ENCODE peak calls at places on chromosomes 7 and 10, in six cellular contexts. H is brain microvascular endothelial cell, F is heart left ventricle, Z is Peyer's patch, T is IMR-90, J is cardiac muscle cell. Q is an unnamed sample. For H3K36me3, the result is how much of the 10 kb centered on the place peaks cover.

GRCh38 chr10:46328853-46329689 is 42.3 kb downstream of the ANTXRL start:
- DNase-seq in H (no peak), F (no peak), Z (no peak), T (no peak), J (no peak), Q (no peak)

GRCh38 chr10:112221545-112221944 is 38.0 kb upstream of the GPAM start:
- DNase-seq in H (no peak), F (no peak), Z (no peak), T (peak), J (no peak), Q (no peak)

GRCh38 chr10:33280217-33280616 is 54.2 kb downstream of the NRP1 start:
- DNase-seq in H (no peak), F (no peak), Z (no peak), T (no peak), J (no peak), Q (no peak)

GRCh38 chr10:79491171-79491835 is 21.0 kb upstream of the EIF5AL1 start:
- DNase-seq in H (no peak), F (no peak), Z (no peak), T (no peak), J (no peak), Q (peak)

GRCh38 chr10:19719320-19719719 is 96.9 kb upstream of the PLXDC2 start:
- DNase-seq in H (peak), F (no peak), Z (no peak), T (peak), J (peak), Q (no peak)

GRCh38 chr10:79153753-79154152 is 85.0 kb downstream of the ZMIZ1 start:
- DNase-seq in H (no peak), F (peak), Z (no peak), T (no peak), J (no peak), Q (no peak)

GRCh38 chr10:102322914-102323313 is 72.6 kb upstream of the NFKB2 start:
- DNase-seq in H (no peak), F (no peak), Z (no peak), T (no peak), J (no peak), Q (no peak)

GRCh38 chr7:1454471-1455065 is 4.7 kb downstream of the MICALL2 start:
- DNase-seq in H (no peak), F (peak), Z (no peak), T (no peak), J (peak), Q (no peak)

GRCh38 chr10:132547421-132547861 is 9.9 kb downstream of the INPP5A start:
- DNase-seq in H (no peak), F (no peak), Z (peak), T (no peak), J (no peak), Q (no peak)

GRCh38 chr10:43437141-43437860 is 390 bp downstream of the ZNF487 start:
- DNase-seq in H (no peak), F (no peak), Z (no peak), T (no peak), J (peak), Q (no peak)

GRCh38 chr7:134730359-134730758 is 49.1 kb upstream of the CALD1 start:
- DNase-seq in H (peak), F (no peak), Z (no peak), T (peak), J (peak), Q (no peak)

GRCh38 chr10:87694011-87694794 is 34.5 kb downstream of the PAPSS2 start:
- DNase-seq in H (no peak), F (no peak), Z (no peak), T (peak), J (no peak), Q (no peak)

GRCh38 chr10:88413412-88413811 is 169.7 kb downstream of the RNLS start:
- DNase-seq in H (no peak), F (no peak), Z (no peak), T (no peak), J (no peak), Q (no peak)

GRCh38 chr10:132408367-132408781 is 11.4 kb downstream of the PWWP2B start:
- DNase-seq in H (no peak), F (no peak), Z (peak), T (no peak), J (no peak), Q (no peak)

GRCh38 chr7:90655566-90655965 is 59.4 kb downstream of the CDK14 start:
- DNase-seq in H (peak), F (no peak), Z (no peak), T (peak), J (peak), Q (no peak)

GRCh38 chr7:82521906-82522445 is 78.4 kb upstream of the CACNA2D1 start:
- DNase-seq in H (no peak), F (no peak), Z (no peak), T (no peak), J (peak), Q (no peak)

GRCh38 chr7:120856621-120857352 is 1.2 kb downstream of the TSPAN12 start:
- DNase-seq in H (peak), F (peak), Z (peak), T (peak), J (peak), Q (peak)

GRCh38 chr7:82953324-82954027 is 209.2 kb downstream of the PCLO start:
- DNase-seq in H (no peak), F (no peak), Z (no peak), T (no peak), J (no peak), Q (no peak)

GRCh38 chr10:26274391-26274790 is 57.8 kb downstream of the GAD2 start:
- DNase-seq in H (no peak), F (no peak), Z (no peak), T (no peak), J (no peak), Q (no peak)

GRCh38 chr7:75642810-75643486 is 95.8 kb downstream of the HIP1 start:
- DNase-seq in H (peak), F (no peak), Z (no peak), T (peak), J (peak), Q (peak)

GRCh38 chr10:14673189-14673947 is 101.3 kb downstream of the FAM107B start:
- DNase-seq in H (no peak), F (no peak), Z (no peak), T (peak), J (peak), Q (no peak)

GRCh38 chr7:135801045-135801693 is 52.6 kb upstream of the FAM180A start:
- DNase-seq in H (peak), F (no peak), Z (no peak), T (peak), J (peak), Q (peak)

GRCh38 chr7:88522771-88523316 is 216.2 kb upstream of the STEAP4 start:
- DNase-seq in H (no peak), F (no peak), Z (no peak), T (no peak), J (no peak), Q (no peak)

GRCh38 chr10:87660484-87661133 is 931 bp downstream of the PAPSS2 start:
- DNase-seq in H (peak), F (peak), Z (peak), T (peak), J (peak), Q (no peak)

GRCh38 chr10:809671-810350 is 120.3 kb upstream of the DIP2C start:
- DNase-seq in H (no peak), F (peak), Z (no peak), T (no peak), J (no peak), Q (no peak)
- H3K36me3 ChIP-seq in H (half or more), F (half or more), Z (half or more), T (half or more), J (under half), Q (under half)

GRCh38 chr7:131190581-131190980 is 137.1 kb upstream of the MKLN1 start:
- DNase-seq in H (no peak), F (no peak), Z (no peak), T (no peak), J (no peak), Q (no peak)
- H3K27ac ChIP-seq in H (no peak), F (no peak), Z (no peak), T (no peak), J (no peak), Q (no peak)

GRCh38 chr10:110115784-110116520 is 91.5 kb upstream of the MXI1 start:
- DNase-seq in H (no peak), F (no peak), Z (no peak), T (no peak), J (no peak), Q (no peak)

GRCh38 chr10:110113670-110114337 is 93.6 kb upstream of the MXI1 start:
- DNase-seq in H (no peak), F (no peak), Z (no peak), T (no peak), J (no peak), Q (no peak)

GRCh38 chr10:110123594-110123993 is 83.8 kb upstream of the MXI1 start:
- DNase-seq in H (no peak), F (no peak), Z (no peak), T (no peak), J (no peak), Q (no peak)

GRCh38 chr10:110118891-110119621 is 88.3 kb upstream of the MXI1 start:
- DNase-seq in H (no peak), F (no peak), Z (no peak), T (no peak), J (no peak), Q (no peak)
- H3K36me3 ChIP-seq in H (half or more), F (half or more), Z (half or more), T (under half), J (under half), Q (half or more)

GRCh38 chr10:74927701-74928100 is 101.3 kb downstream of the KAT6B start:
- DNase-seq in H (no peak), F (no peak), Z (no peak), T (peak), J (no peak), Q (no peak)

GRCh38 chr10:74926791-74927585 is 100.6 kb downstream of the KAT6B start:
- DNase-seq in H (no peak), F (no peak), Z (no peak), T (no peak), J (no peak), Q (no peak)

GRCh38 chr10:74930962-74931361 is 104.6 kb downstream of the KAT6B start:
- DNase-seq in H (no peak), F (no peak), Z (no peak), T (no peak), J (no peak), Q (no peak)

GRCh38 chr10:74929197-74929596 is 102.8 kb downstream of the KAT6B start:
- DNase-seq in H (peak), F (no peak), Z (no peak), T (peak), J (peak), Q (no peak)

DNA sequence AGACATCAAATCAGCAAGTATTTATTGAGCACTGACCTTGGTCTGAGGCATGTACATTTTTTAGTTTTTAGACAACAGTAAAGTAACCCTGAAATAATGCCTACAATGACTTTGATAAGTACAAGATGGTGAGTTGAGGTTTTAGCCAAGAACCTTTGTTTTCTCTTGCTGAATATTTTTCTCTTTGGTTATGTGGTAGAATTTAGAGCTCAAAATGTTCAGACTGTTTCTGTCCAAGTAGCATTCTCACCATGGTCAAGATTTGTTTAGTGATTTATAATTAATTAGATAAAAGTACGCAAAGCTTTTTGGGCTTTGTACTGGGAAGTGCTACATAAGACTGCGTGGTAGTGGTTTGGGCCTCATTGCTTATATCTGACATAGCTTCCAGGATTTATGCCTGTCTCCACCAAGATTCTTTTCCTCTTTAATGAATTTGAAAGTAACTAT is 102.4 kb downstream of the KAT6B start:
- DNase-seq in H (no peak), F (no peak), Z (no peak), T (peak), J (peak), Q (no peak)
- H3K27ac ChIP-seq in H (peak), F (peak), Z (peak), T (peak), J (no peak), Q (no peak)

DNA sequence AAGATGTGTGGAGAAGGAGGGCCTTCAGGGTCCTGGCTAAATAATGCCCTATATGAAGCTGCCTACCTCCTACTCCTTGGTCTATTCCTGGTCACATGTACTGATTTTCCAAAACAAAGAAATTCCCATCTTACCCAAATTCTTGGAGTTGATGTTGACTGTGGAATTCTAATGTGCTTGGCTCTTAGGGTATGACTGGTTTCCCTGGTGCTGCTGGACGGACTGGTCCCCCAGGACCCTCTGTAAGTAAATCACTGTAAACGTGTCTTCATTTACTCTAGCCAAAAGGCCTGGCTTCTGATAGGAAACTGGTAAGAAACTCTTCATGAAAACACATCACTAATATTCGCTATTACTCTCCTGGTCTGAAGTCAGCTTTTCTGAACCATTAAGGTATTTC is 27.0 kb downstream of the COL1A2 start:
- DNase-seq in H (no peak), F (no peak), Z (no peak), T (no peak), J (peak), Q (no peak)
- H3K36me3 ChIP-seq in H (half or more), F (half or more), Z (under half), T (half or more), J (under half), Q (under half)

DNA sequence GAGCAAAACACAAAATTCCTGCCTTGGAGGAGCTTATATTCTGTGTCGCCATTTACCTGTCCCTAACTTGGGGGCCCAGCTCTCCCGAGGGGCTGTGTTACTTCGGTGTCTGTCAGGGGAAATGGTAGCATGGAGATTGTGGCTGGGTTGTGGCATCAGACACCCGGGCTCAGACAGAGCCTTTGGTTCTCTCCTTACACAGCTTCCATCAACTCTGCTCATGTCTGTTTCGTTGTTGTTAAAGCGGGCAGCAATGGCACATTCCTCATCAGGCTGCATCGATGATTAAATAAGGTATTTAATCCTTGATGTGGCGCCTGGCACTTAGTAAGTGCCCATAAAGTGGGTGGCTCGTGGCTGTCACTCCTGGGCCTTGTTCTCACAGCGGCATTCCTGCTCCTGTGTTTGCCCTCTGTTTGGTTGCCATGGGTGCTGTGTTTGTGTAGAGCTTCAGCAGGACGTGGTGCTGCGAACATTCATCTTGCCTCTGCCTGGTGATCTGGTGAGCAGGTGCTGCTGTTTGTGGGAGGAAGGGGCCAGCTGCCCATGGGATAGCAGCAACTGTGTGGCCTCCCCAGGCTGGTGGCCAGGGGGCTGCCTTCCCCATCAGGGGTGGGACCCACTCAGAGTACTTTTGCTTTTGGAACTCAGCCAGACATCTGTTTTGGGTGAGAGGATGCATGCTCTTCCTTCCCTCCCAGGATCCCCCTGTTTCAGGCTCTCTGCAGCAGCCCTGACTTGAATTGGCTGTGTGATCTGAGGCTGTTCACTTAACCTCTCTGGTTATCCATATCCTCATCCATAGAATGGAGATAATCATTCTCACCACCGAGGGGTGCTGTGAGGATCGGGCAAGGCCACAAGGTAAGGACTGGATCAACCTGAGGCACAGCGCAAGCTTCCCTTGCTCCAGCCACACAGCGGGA is 207.2 kb upstream of the SVIL start:
- DNase-seq in H (peak), F (peak), Z (peak), T (peak), J (peak), Q (no peak)
- H3K27ac ChIP-seq in H (no peak), F (peak), Z (peak), T (no peak), J (no peak), Q (no peak)

GRCh38 chr10:68735119-68735518 is 14.1 kb downstream of the CCAR1 start:
- DNase-seq in H (no peak), F (no peak), Z (no peak), T (no peak), J (no peak), Q (peak)
- H3K36me3 ChIP-seq in H (half or more), F (half or more), Z (half or more), T (half or more), J (half or more), Q (half or more)

GRCh38 chr10:50554995-50555568 is 68.7 kb downstream of the SGMS1 start:
- DNase-seq in H (peak), F (no peak), Z (no peak), T (peak), J (peak), Q (no peak)

GRCh38 chr10:50552308-50552707 is 71.4 kb downstream of the SGMS1 start:
- DNase-seq in H (no peak), F (no peak), Z (no peak), T (peak), J (peak), Q (no peak)

GRCh38 chr10:50552771-50553535 is 70.8 kb downstream of the SGMS1 start:
- DNase-seq in H (peak), F (no peak), Z (no peak), T (peak), J (peak), Q (peak)

GRCh38 chr10:50556238-50557120 is 67.3 kb downstream of the SGMS1 start:
- DNase-seq in H (no peak), F (no peak), Z (no peak), T (no peak), J (no peak), Q (no peak)

DNA sequence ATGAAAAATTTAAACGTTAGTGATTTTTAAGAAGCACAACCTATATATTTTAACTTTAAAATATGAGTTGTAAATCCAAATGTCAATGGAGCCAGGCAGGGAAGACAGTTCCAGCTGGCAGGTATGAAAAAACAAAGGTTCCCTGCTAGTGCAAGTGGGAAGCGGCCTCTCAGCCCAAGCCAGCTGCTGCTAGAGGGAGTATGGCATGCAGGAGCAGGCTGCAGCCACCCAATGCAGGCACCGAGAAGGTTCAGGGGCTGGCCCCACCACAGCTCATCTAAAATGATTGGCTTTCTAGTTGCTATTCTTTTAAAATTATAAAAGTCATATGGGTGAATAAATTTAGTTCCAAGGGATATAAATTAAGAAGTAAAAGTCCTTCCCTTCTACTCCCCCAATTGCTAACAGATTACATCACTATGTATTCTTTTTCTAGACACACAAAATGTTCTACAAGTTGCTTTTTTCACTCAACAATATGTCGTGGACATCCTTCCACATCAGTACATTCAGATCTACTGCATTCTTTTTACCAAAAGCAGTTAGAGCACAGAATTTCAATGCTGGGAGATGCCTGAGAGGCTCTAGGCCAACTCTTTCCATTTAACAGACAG is 69.3 kb downstream of the SGMS1 start:
- DNase-seq in H (no peak), F (no peak), Z (no peak), T (no peak), J (no peak), Q (no peak)
- H3K27ac ChIP-seq in H (no peak), F (peak), Z (no peak), T (peak), J (no peak), Q (no peak)

DNA sequence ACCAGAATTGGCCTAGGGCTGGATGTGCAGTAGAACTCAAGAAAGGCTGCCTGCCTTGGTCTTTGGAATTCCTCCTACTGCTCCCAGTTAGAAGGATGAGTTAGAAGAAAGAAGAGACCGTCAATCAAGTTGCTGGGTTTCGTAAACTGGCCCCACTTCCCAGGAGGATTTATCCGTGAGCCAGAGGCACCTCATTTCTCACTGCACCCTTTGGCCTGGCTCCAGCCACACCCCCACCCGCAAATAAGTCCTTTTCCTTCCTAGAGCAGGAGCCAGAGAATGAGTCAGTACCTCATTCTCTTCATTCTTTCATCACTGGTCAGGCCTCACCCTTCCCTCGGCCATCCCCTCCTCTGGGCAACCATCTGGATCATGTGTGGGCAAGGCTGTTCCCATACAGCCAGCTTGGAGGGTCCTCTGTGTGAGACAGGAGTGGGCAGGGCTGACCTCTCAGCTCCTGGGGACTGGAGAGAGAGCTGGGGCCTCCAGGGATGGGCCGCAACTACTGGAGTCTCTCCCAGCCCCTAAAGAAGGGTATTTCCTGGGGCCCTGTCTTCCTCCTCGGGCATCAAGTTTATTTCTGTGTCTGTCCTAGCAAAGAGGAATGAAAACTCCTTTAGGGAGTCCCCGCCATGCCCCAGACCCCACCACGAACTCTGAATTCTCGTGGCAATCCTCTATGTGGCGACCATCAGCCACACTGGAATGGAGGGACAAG is 87.2 kb upstream of the DUSP5 start:
- DNase-seq in H (peak), F (no peak), Z (peak), T (peak), J (peak), Q (no peak)
- H3K36me3 ChIP-seq in H (under half), F (under half), Z (under half), T (under half), J (under half), Q (under half)

GRCh38 chr10:71887767-71888166 is 36.7 kb upstream of the PSAP start:
- DNase-seq in H (no peak), F (no peak), Z (no peak), T (no peak), J (no peak), Q (no peak)
- H3K27ac ChIP-seq in H (no peak), F (peak), Z (peak), T (no peak), J (no peak), Q (no peak)